ENCODE peak calls at places on chromosomes 13 and 19, in four cellular contexts. J is left cardiac atrium; L is transverse colon; D is CD8-positive, alpha-beta T cell. X is an unnamed sample.

GRCh38 chr13:23915308-23915707 is 18.0 kb upstream of the C1QTNF9B start:
- DNase-seq in J (no peak), L (no peak), D (no peak), X (no peak)

GRCh38 chr19:7868671-7869452 is 5.3 kb downstream of the PRR36 start:
- DNase-seq in J (peak), L (peak), D (peak), X (peak)

GRCh38 chr13:30690282-30691188 is 44.8 kb upstream of the ALOX5AP start:
- DNase-seq in J (peak), L (peak), D (no peak), X (peak)

GRCh38 chr13:78875792-78876580 is 217.0 kb upstream of the OBI1 start:
- DNase-seq in J (no peak), L (no peak), D (no peak), X (no peak)

GRCh38 chr19:12364391-12365093 is 941 bp downstream of the ZNF442 start:
- DNase-seq in J (peak), L (peak), D (no peak), X (no peak)

GRCh38 chr13:48505597-48506091 is 27.2 kb downstream of the RCBTB2 start:
- DNase-seq in J (no peak), L (peak), D (no peak), X (no peak)

GRCh38 chr13:89066868-89067466 is 1395.8 kb downstream of the SLITRK5 start:
- DNase-seq in J (no peak), L (peak), D (no peak), X (no peak)

GRCh38 chr13:106159295-106160195 is 375.9 kb downstream of the EFNB2 start:
- DNase-seq in J (peak), L (no peak), D (no peak), X (no peak)

GRCh38 chr19:41999071-41999877 is 5.2 kb upstream of the ATP1A3 start:
- DNase-seq in J (no peak), L (no peak), D (no peak), X (no peak)

GRCh38 chr13:102555914-102556553 is 40.8 kb upstream of the TPP2 start:
- DNase-seq in J (no peak), L (no peak), D (no peak), X (no peak)

GRCh38 chr13:30845297-30846214 is 60.5 kb upstream of the MEDAG start:
- DNase-seq in J (no peak), L (no peak), D (no peak), X (no peak)

GRCh38 chr19:7478173-7478842 is 10.5 kb downstream of the PEX11G start:
- DNase-seq in J (no peak), L (no peak), D (no peak), X (no peak)